ENCODE peak calls at places on chromosomes 11 and 22, in four cellular contexts. V is PC-3, G is MM.1S, M is HCT116. Y is an unnamed sample.

GRCh38 chr22:27947461-27947860 is 28.4 kb upstream of the PITPNB start:
- DNase-seq in V (no peak), G (no peak), M (no peak), Y (no peak)

GRCh38 chr11:128726464-128727139 is 32.7 kb downstream of the FLI1 start:
- DNase-seq in V (no peak), G (peak; percentile 38), M (no peak), Y (peak; percentile 79)

GRCh38 chr11:115385211-115385610 is 119.0 kb downstream of the CADM1 start:
- DNase-seq in V (no peak), G (no peak), M (no peak), Y (no peak)

GRCh38 chr22:49179886-49180682 is 647.6 kb downstream of the BRD1 start:
- DNase-seq in V (no peak), G (no peak), M (no peak), Y (no peak)

GRCh38 chr11:13110929-13111812 is 102.1 kb downstream of the RASSF10 start:
- DNase-seq in V (peak; percentile 71), G (no peak), M (no peak), Y (no peak)

GRCh38 chr11:97610000-97610399 is 1220.2 kb downstream of the JRKL start:
- DNase-seq in V (peak; percentile 19), G (no peak), M (no peak), Y (no peak)

GRCh38 chr11:73426184-73426845 is 50.1 kb downstream of the RELT start:
- DNase-seq in V (no peak), G (no peak), M (no peak), Y (no peak)

GRCh38 chr22:17091851-17092250 is 7.1 kb downstream of the IL17RA start:
- DNase-seq in V (no peak), G (no peak), M (no peak), Y (no peak)

GRCh38 chr11:120065176-120065575 is 72.7 kb downstream of the TRIM29 start:
- DNase-seq in V (no peak), G (no peak), M (no peak), Y (no peak)

GRCh38 chr22:41800348-41801146 is at the start of gene CCDC134:
- DNase-seq in V (peak; percentile 80), G (peak; percentile 93), M (peak; percentile 41), Y (peak; percentile 91)

GRCh38 chr11:101620026-101620425 is 36.2 kb upstream of the TRPC6 start:
- DNase-seq in V (no peak), G (no peak), M (no peak), Y (peak; percentile 60)

GRCh38 chr11:117703209-117703608 is 93.8 kb downstream of the DSCAML1 start:
- DNase-seq in V (no peak), G (no peak), M (no peak), Y (no peak)

GRCh38 chr11:29956076-29956556 is 60.7 kb downstream of the KCNA4 start:
- DNase-seq in V (no peak), G (peak; percentile 94), M (no peak), Y (no peak)

GRCh38 chr11:14350215-14350614 is 8.8 kb downstream of the RRAS2 start:
- DNase-seq in V (no peak), G (no peak), M (no peak), Y (no peak)

GRCh38 chr11:99773646-99774045 is 752.9 kb downstream of the CNTN5 start:
- DNase-seq in V (no peak), G (no peak), M (no peak), Y (no peak)

DNA sequence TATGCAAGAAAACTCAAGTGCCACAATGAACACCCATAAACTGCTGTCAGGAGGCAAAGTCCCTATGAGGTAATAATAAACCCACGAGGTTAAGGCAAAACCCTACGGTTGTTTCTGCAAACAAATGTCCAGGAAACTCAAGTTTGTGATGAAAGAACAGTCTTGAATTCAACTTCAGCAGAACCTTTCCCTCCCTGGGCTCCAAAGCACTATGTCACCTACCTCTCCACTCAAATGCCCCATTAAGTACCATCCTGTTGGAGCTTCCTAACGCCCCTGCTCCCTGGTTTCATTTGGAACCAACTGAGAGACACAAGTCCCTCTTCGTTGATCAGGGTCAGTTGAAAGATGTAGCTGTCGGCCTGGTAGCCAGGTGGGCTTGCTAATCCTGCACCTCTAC is 2.6 kb upstream of the C11orf91 start:
- DNase-seq in V (no peak), G (no peak), M (no peak), Y (no peak)
- H3K4me1 ChIP-seq in V (peaks cover 80% of the 10 kb centered on the region), G (peaks cover 29% of the 10 kb centered on the region), M (peaks cover 10% of the 10 kb centered on the region), Y (peaks cover 7% of the 10 kb centered on the region)

GRCh38 chr11:17405232-17406005 is 17.0 kb upstream of the KCNJ11 start:
- DNase-seq in V (peak; percentile 28), G (peak; percentile 37), M (peak; percentile 18), Y (no peak)
- TF ChIP-seq CTCF in V (no peak), G (peak; percentile 36), M (peak; percentile 27), Y (no peak)

GRCh38 chr11:44120169-44120568 is 24.7 kb downstream of the EXT2 start:
- DNase-seq in V (peak; percentile 39), G (no peak), M (no peak), Y (no peak)
- TF ChIP-seq EZH2phosphoT487 in V (no peak), G (no peak), M (no peak), Y (no peak)

GRCh38 chr22:22167791-22168189 is 76.8 kb upstream of the VPREB1 start:
- DNase-seq in V (no peak), G (peak; percentile 94), M (no peak), Y (peak; percentile 100)
- H3K4me1 ChIP-seq in V (no peaks in the 10 kb centered on the region), G (peaks cover 45% of the 10 kb centered on the region), M (peaks cover 7% of the 10 kb centered on the region), Y (peaks cover 90% of the 10 kb centered on the region)

GRCh38 chr11:2377511-2378443 is 667 bp downstream of the CD81 start:
- DNase-seq in V (peak; percentile 46), G (no peak), M (no peak), Y (peak; percentile 70)

GRCh38 chr11:2375964-2376551 is 1.1 kb upstream of the CD81 start:
- DNase-seq in V (no peak), G (no peak), M (no peak), Y (no peak)

GRCh38 chr11:2374456-2375201 is 2.5 kb upstream of the CD81 start:
- DNase-seq in V (no peak), G (no peak), M (no peak), Y (no peak)

GRCh38 chr11:2376751-2377451 is at the start of gene CD81:
- DNase-seq in V (peak; percentile 22), G (no peak), M (no peak), Y (peak; percentile 63)

DNA sequence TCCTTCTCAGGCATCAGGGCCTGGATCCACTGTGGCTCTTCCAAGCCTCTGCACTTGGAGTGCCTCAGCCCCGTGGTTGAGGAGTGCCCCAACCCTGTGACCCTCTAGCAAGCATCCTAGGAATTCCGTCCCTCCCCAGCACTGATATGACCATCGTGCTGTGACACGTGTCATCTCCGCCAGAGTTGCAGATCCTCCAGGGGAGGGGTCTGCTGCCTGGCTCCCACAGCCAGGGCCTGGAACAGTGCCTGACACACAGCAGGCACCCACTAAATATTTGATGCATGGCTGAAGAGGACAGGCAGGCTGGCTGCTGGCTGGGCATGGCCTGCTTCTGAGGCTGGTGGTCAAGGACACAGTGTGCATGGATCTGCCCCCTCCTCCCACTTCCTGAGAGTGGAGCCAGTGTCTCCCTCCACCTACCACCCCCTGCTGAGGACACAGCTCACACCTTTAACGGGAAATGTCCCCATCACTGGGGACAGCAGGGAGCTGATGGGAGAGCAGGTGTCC is 1.7 kb upstream of the CD81 start:
- DNase-seq in V (no peak), G (no peak), M (no peak), Y (no peak)
- TF ChIP-seq CTCF in V (no peak), G (no peak), M (peak; percentile 2), Y (no peak)

DNA sequence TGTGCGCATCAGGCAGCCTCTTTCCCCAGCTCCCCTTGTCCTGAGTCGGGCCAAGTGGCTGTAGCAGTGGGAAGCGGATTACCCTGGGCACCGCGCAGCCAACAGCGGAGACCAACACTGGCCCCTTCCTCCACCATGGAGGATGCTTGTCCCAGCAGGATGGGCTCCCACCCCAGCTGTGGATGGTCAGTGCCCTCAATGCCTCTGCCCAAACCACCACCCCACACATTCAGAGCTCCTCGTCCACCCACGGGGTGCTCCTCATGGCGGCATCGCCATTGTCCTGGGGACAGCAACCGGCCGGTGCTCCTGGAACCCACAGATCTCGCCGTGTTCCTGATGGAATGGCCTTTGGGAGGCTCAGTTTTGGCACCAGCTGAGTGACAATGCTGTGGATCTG is 4.3 kb upstream of the B4GALNT4 start:
- DNase-seq in V (no peak), G (no peak), M (no peak), Y (no peak)
- TF ChIP-seq EZH2phosphoT487 in V (no peak), G (no peak), M (no peak), Y (no peak)